ENCODE peak calls at places on chromosomes 2 and 18, in nine cellular contexts. D, R, B, P, N, C, K, S and F are unnamed samples.

GRCh38 chr2:30296496-30296895 is 65.2 kb downstream of the LBH start:
- DNase-seq in D (no peak), R (no peak), B (no peak), P (no peak), N (no peak), C (no peak), K (no peak), S (no peak), F (peak)

GRCh38 chr2:34738691-34739090 is 1139.6 kb upstream of the FAM98A start:
- DNase-seq in D (no peak), R (no peak), B (no peak), P (no peak), N (no peak), C (no peak), K (no peak), S (no peak), F (no peak)

GRCh38 chr2:59885536-59885935 is 667.9 kb downstream of the BCL11A start:
- DNase-seq in D (peak), R (no peak), B (no peak), P (no peak), N (no peak), C (no peak), K (no peak), S (no peak), F (no peak)

GRCh38 chr2:27442282-27442980 is at the start of gene KRTCAP3:
- DNase-seq in D (peak), R (peak), B (no peak), P (no peak), N (no peak), C (no peak), K (peak), S (peak), F (no peak)

GRCh38 chr2:201220102-201220570 is 37.2 kb downstream of the CASP10 start:
- DNase-seq in D (no peak), R (no peak), B (no peak), P (no peak), N (no peak), C (no peak), K (no peak), S (no peak), F (no peak)

GRCh38 chr2:18834341-18834740 is 245.0 kb upstream of the NT5C1B start:
- DNase-seq in D (no peak), R (peak), B (peak), P (peak), N (no peak), C (peak), K (no peak), S (no peak), F (no peak)

GRCh38 chr2:108806362-108806761 is 19.8 kb downstream of the CCDC138 start:
- DNase-seq in D (no peak), R (no peak), B (no peak), P (no peak), N (no peak), C (no peak), K (no peak), S (no peak), F (no peak)

GRCh38 chr2:88483200-88483599 is 30.7 kb upstream of the FOXI3 start:
- DNase-seq in D (no peak), R (no peak), B (no peak), P (no peak), N (no peak), C (no peak), K (no peak), S (no peak), F (no peak)

GRCh38 chr2:7905756-7906155 is 776.1 kb upstream of the ID2 start:
- DNase-seq in D (no peak), R (no peak), B (no peak), P (no peak), N (no peak), C (no peak), K (no peak), S (no peak), F (no peak)

GRCh38 chr2:167114018-167114417 is 225.7 kb downstream of the XIRP2 start:
- DNase-seq in D (no peak), R (no peak), B (no peak), P (peak), N (no peak), C (peak), K (no peak), S (no peak), F (no peak)

GRCh38 chr2:74020717-74021406 is 36.2 kb downstream of the TET3 start:
- DNase-seq in D (no peak), R (no peak), B (no peak), P (no peak), N (peak), C (no peak), K (no peak), S (no peak), F (no peak)

GRCh38 chr18:31563778-31564177 is 27.9 kb upstream of the TTR start:
- DNase-seq in D (no peak), R (peak), B (no peak), P (no peak), N (no peak), C (no peak), K (no peak), S (no peak), F (no peak)

GRCh38 chr2:195212586-195212985 is 444.4 kb upstream of the SLC39A10 start:
- DNase-seq in D (no peak), R (no peak), B (no peak), P (no peak), N (no peak), C (no peak), K (no peak), S (no peak), F (no peak)

GRCh38 chr2:100983684-100984310 is 18.3 kb upstream of the RPL31 start:
- DNase-seq in D (no peak), R (no peak), B (no peak), P (no peak), N (no peak), C (no peak), K (no peak), S (no peak), F (no peak)

GRCh38 chr2:236896677-236897076 is 189.0 kb upstream of the COPS8 start:
- DNase-seq in D (no peak), R (no peak), B (no peak), P (no peak), N (no peak), C (no peak), K (no peak), S (no peak), F (no peak)

GRCh38 chr2:172300851-172301250 is 126.5 kb upstream of the ITGA6 start:
- DNase-seq in D (no peak), R (no peak), B (no peak), P (no peak), N (no peak), C (no peak), K (no peak), S (no peak), F (no peak)

GRCh38 chr2:150042844-150043503 is 444.5 kb downstream of the RND3 start:
- DNase-seq in D (no peak), R (no peak), B (no peak), P (no peak), N (no peak), C (no peak), K (no peak), S (no peak), F (no peak)

GRCh38 chr2:219473511-219473910 is 25.2 kb upstream of the GMPPA start:
- DNase-seq in D (no peak), R (no peak), B (no peak), P (no peak), N (no peak), C (no peak), K (no peak), S (no peak), F (no peak)

GRCh38 chr2:187581125-187581896 is 27.1 kb upstream of the TFPI start:
- DNase-seq in D (no peak), R (peak), B (peak), P (no peak), N (no peak), C (peak), K (no peak), S (no peak), F (peak)

GRCh38 chr2:39521876-39522517 is 84.9 kb upstream of the MAP4K3 start:
- DNase-seq in D (no peak), R (no peak), B (no peak), P (no peak), N (no peak), C (no peak), K (no peak), S (no peak), F (no peak)

GRCh38 chr2:37819228-37819627 is 105.9 kb upstream of the RMDN2 start:
- DNase-seq in D (no peak), R (peak), B (peak), P (peak), N (no peak), C (peak), K (no peak), S (no peak), F (peak)

GRCh38 chr2:158154596-158154995 is 52.9 kb downstream of the UPP2 start:
- DNase-seq in D (no peak), R (no peak), B (no peak), P (no peak), N (no peak), C (no peak), K (no peak), S (no peak), F (no peak)

GRCh38 chr2:170408461-170409163 is 230.7 kb downstream of the MYO3B start:
- DNase-seq in D (no peak), R (no peak), B (no peak), P (no peak), N (no peak), C (no peak), K (no peak), S (no peak), F (no peak)

GRCh38 chr2:98534761-98535160 is 73.6 kb downstream of the COA5 start:
- DNase-seq in D (no peak), R (no peak), B (no peak), P (no peak), N (no peak), C (no peak), K (no peak), S (no peak), F (no peak)

GRCh38 chr18:48815182-48815520 is 135.6 kb downstream of the SMAD7 start:
- DNase-seq in D (no peak), R (no peak), B (no peak), P (no peak), N (no peak), C (no peak), K (no peak), S (no peak), F (no peak)

GRCh38 chr2:12227941-12228608 is 481.6 kb downstream of the LPIN1 start:
- DNase-seq in D (no peak), R (peak), B (peak), P (peak), N (no peak), C (peak), K (no peak), S (no peak), F (peak)

GRCh38 chr2:127154396-127154795 is 47.4 kb upstream of the BIN1 start:
- DNase-seq in D (no peak), R (no peak), B (no peak), P (no peak), N (no peak), C (no peak), K (no peak), S (no peak), F (no peak)

GRCh38 chr2:24513672-24514071 is 22.6 kb downstream of the NCOA1 start:
- DNase-seq in D (no peak), R (no peak), B (no peak), P (no peak), N (no peak), C (no peak), K (no peak), S (no peak), F (no peak)

GRCh38 chr2:20446917-20447436 is at the start of gene RHOB:
- DNase-seq in D (peak), R (peak), B (peak), P (peak), N (peak), C (peak), K (peak), S (peak), F (peak)

GRCh38 chr2:33022989-33023731 is 76.4 kb downstream of the LTBP1 start:
- DNase-seq in D (no peak), R (peak), B (peak), P (peak), N (no peak), C (peak), K (no peak), S (no peak), F (peak)

GRCh38 chr18:55790296-55790695 is 202.3 kb upstream of the TCF4 start:
- DNase-seq in D (no peak), R (peak), B (peak), P (peak), N (no peak), C (peak), K (no peak), S (no peak), F (peak)

GRCh38 chr2:96449637-96450036 is 55.5 kb downstream of the NEURL3 start:
- DNase-seq in D (no peak), R (no peak), B (no peak), P (no peak), N (no peak), C (no peak), K (no peak), S (no peak), F (no peak)

GRCh38 chr2:241798631-241799521 is 10.1 kb upstream of the NEU4 start:
- DNase-seq in D (no peak), R (peak), B (no peak), P (no peak), N (no peak), C (no peak), K (no peak), S (peak), F (peak)

GRCh38 chr2:206915136-206915535 is 24.2 kb upstream of the CPO start:
- DNase-seq in D (no peak), R (peak), B (peak), P (peak), N (no peak), C (peak), K (no peak), S (no peak), F (peak)

GRCh38 chr2:234292205-234292954 is 204.5 kb downstream of the ARL4C start:
- DNase-seq in D (peak), R (no peak), B (no peak), P (no peak), N (no peak), C (no peak), K (peak), S (no peak), F (peak)

GRCh38 chr2:240917009-240917683 is 11.0 kb downstream of the CROCC2 start:
- DNase-seq in D (no peak), R (no peak), B (no peak), P (no peak), N (peak), C (no peak), K (no peak), S (no peak), F (peak)

GRCh38 chr2:20615466-20616241 is 35.2 kb downstream of the HS1BP3 start:
- DNase-seq in D (no peak), R (no peak), B (no peak), P (no peak), N (peak), C (no peak), K (no peak), S (no peak), F (peak)

GRCh38 chr2:85394976-85395375 is 15.2 kb downstream of the CAPG start:
- DNase-seq in D (no peak), R (no peak), B (no peak), P (no peak), N (peak), C (no peak), K (no peak), S (no peak), F (no peak)